ENCODE peak calls at places on chromosomes 13 and 19, in eight cellular contexts. One of them, this sample, is unnamed.

GRCh38 chr19:47002106-47002766 is 17.4 kb upstream of the NPAS1 start:
- DNase-seq in esophagus squamous epithelium: no peak
- DNase-seq in NCI-H1417 treated with DMSO at 0.1 percent for 48 hours: no peak
- DNase-seq in CD4-positive, alpha-beta T cell: no peak
- DNase-seq in activated CD4-positive, CD25-positive, alpha-beta regulatory T cell treated with anti-CD3 and anti-CD28 coated beads, Interleukin-2, amount 50 U/mL, for 16 hours: no peak
- DNase-seq in Jurkat, Clone E6-1: no peak
- DNase-seq in stimulated activated naive B cell treated with anti-CD40 and anti-IgM and Interleukin-4, amounts not matched to agents 10 μg/mL and 1 μg/mL and 100 μg/mL, for 72 hours: no peak
- DNase-seq in tibial nerve: no peak
- DNase-seq in this sample: no peak

GRCh38 chr13:29106651-29107050 is 286.5 kb downstream of the MTUS2 start:
- DNase-seq in esophagus squamous epithelium: no peak
- DNase-seq in Jurkat, Clone E6-1: no peak
- DNase-seq in CD4-positive, alpha-beta T cell: no peak
- DNase-seq in stimulated activated naive B cell treated with anti-CD40 and anti-IgM and Interleukin-4, amounts not matched to agents 10 μg/mL and 1 μg/mL and 100 μg/mL, for 72 hours: no peak
- DNase-seq in NCI-H1417 treated with DMSO at 0.1 percent for 48 hours: no peak
- DNase-seq in tibial nerve: no peak
- DNase-seq in activated CD4-positive, CD25-positive, alpha-beta regulatory T cell treated with anti-CD3 and anti-CD28 coated beads, Interleukin-2, amount 50 U/mL, for 16 hours: no peak
- DNase-seq in this sample: peak

GRCh38 chr13:93455881-93456280 is 229.3 kb downstream of the GPC6 start:
- DNase-seq in Jurkat, Clone E6-1: peak
- DNase-seq in esophagus squamous epithelium: no peak
- DNase-seq in NCI-H1417 treated with DMSO at 0.1 percent for 48 hours: no peak
- DNase-seq in activated CD4-positive, CD25-positive, alpha-beta regulatory T cell treated with anti-CD3 and anti-CD28 coated beads, Interleukin-2, amount 50 U/mL, for 16 hours: no peak
- DNase-seq in stimulated activated naive B cell treated with anti-CD40 and anti-IgM and Interleukin-4, amounts not matched to agents 10 μg/mL and 1 μg/mL and 100 μg/mL, for 72 hours: no peak
- DNase-seq in CD4-positive, alpha-beta T cell: no peak
- DNase-seq in tibial nerve: no peak
- DNase-seq in this sample: no peak

GRCh38 chr19:535017-535835 is 3.7 kb downstream of the CDC34 start:
- DNase-seq in NCI-H1417 treated with DMSO at 0.1 percent for 48 hours: no peak
- DNase-seq in tibial nerve: no peak
- DNase-seq in esophagus squamous epithelium: no peak
- DNase-seq in Jurkat, Clone E6-1: no peak
- DNase-seq in stimulated activated naive B cell treated with anti-CD40 and anti-IgM and Interleukin-4, amounts not matched to agents 10 μg/mL and 1 μg/mL and 100 μg/mL, for 72 hours: no peak
- DNase-seq in activated CD4-positive, CD25-positive, alpha-beta regulatory T cell treated with anti-CD3 and anti-CD28 coated beads, Interleukin-2, amount 50 U/mL, for 16 hours: no peak
- DNase-seq in CD4-positive, alpha-beta T cell: no peak
- DNase-seq in this sample: no peak

GRCh38 chr19:35059006-35059798 is 17.7 kb downstream of the HPN start:
- DNase-seq in tibial nerve: no peak
- DNase-seq in CD4-positive, alpha-beta T cell: no peak
- DNase-seq in Jurkat, Clone E6-1: no peak
- DNase-seq in activated CD4-positive, CD25-positive, alpha-beta regulatory T cell treated with anti-CD3 and anti-CD28 coated beads, Interleukin-2, amount 50 U/mL, for 16 hours: no peak
- DNase-seq in esophagus squamous epithelium: no peak
- DNase-seq in NCI-H1417 treated with DMSO at 0.1 percent for 48 hours: no peak
- DNase-seq in stimulated activated naive B cell treated with anti-CD40 and anti-IgM and Interleukin-4, amounts not matched to agents 10 μg/mL and 1 μg/mL and 100 μg/mL, for 72 hours: no peak
- DNase-seq in this sample: no peak

GRCh38 chr19:53980553-53981407 is 10.7 kb upstream of the CACNG6 start:
- DNase-seq in NCI-H1417 treated with DMSO at 0.1 percent for 48 hours: no peak
- DNase-seq in Jurkat, Clone E6-1: no peak
- DNase-seq in esophagus squamous epithelium: no peak
- DNase-seq in CD4-positive, alpha-beta T cell: no peak
- DNase-seq in tibial nerve: no peak
- DNase-seq in activated CD4-positive, CD25-positive, alpha-beta regulatory T cell treated with anti-CD3 and anti-CD28 coated beads, Interleukin-2, amount 50 U/mL, for 16 hours: no peak
- DNase-seq in stimulated activated naive B cell treated with anti-CD40 and anti-IgM and Interleukin-4, amounts not matched to agents 10 μg/mL and 1 μg/mL and 100 μg/mL, for 72 hours: no peak
- DNase-seq in this sample: peak

GRCh38 chr13:48585456-48585840 is 52.6 kb upstream of the RCBTB2 start:
- DNase-seq in tibial nerve: no peak
- DNase-seq in NCI-H1417 treated with DMSO at 0.1 percent for 48 hours: no peak
- DNase-seq in activated CD4-positive, CD25-positive, alpha-beta regulatory T cell treated with anti-CD3 and anti-CD28 coated beads, Interleukin-2, amount 50 U/mL, for 16 hours: no peak
- DNase-seq in Jurkat, Clone E6-1: no peak
- DNase-seq in esophagus squamous epithelium: no peak
- DNase-seq in CD4-positive, alpha-beta T cell: no peak
- DNase-seq in stimulated activated naive B cell treated with anti-CD40 and anti-IgM and Interleukin-4, amounts not matched to agents 10 μg/mL and 1 μg/mL and 100 μg/mL, for 72 hours: no peak
- DNase-seq in this sample: peak

GRCh38 chr19:3403489-3404323 is 37.3 kb downstream of the NFIC start:
- DNase-seq in stimulated activated naive B cell treated with anti-CD40 and anti-IgM and Interleukin-4, amounts not matched to agents 10 μg/mL and 1 μg/mL and 100 μg/mL, for 72 hours: no peak
- DNase-seq in CD4-positive, alpha-beta T cell: no peak
- DNase-seq in activated CD4-positive, CD25-positive, alpha-beta regulatory T cell treated with anti-CD3 and anti-CD28 coated beads, Interleukin-2, amount 50 U/mL, for 16 hours: no peak
- DNase-seq in NCI-H1417 treated with DMSO at 0.1 percent for 48 hours: no peak
- DNase-seq in esophagus squamous epithelium: no peak
- DNase-seq in Jurkat, Clone E6-1: no peak
- DNase-seq in tibial nerve: peak
- DNase-seq in this sample: peak

GRCh38 chr19:4229179-4229931 is at the start of gene EBI3:
- DNase-seq in tibial nerve: no peak
- DNase-seq in Jurkat, Clone E6-1: no peak
- DNase-seq in NCI-H1417 treated with DMSO at 0.1 percent for 48 hours: no peak
- DNase-seq in stimulated activated naive B cell treated with anti-CD40 and anti-IgM and Interleukin-4, amounts not matched to agents 10 μg/mL and 1 μg/mL and 100 μg/mL, for 72 hours: peak
- DNase-seq in CD4-positive, alpha-beta T cell: no peak
- DNase-seq in esophagus squamous epithelium: no peak
- DNase-seq in activated CD4-positive, CD25-positive, alpha-beta regulatory T cell treated with anti-CD3 and anti-CD28 coated beads, Interleukin-2, amount 50 U/mL, for 16 hours: no peak
- DNase-seq in this sample: peak

GRCh38 chr13:24038846-24039330 is 121.6 kb upstream of the SPATA13 start:
- DNase-seq in esophagus squamous epithelium: no peak
- DNase-seq in Jurkat, Clone E6-1: no peak
- DNase-seq in tibial nerve: no peak
- DNase-seq in stimulated activated naive B cell treated with anti-CD40 and anti-IgM and Interleukin-4, amounts not matched to agents 10 μg/mL and 1 μg/mL and 100 μg/mL, for 72 hours: no peak
- DNase-seq in NCI-H1417 treated with DMSO at 0.1 percent for 48 hours: no peak
- DNase-seq in activated CD4-positive, CD25-positive, alpha-beta regulatory T cell treated with anti-CD3 and anti-CD28 coated beads, Interleukin-2, amount 50 U/mL, for 16 hours: no peak
- DNase-seq in CD4-positive, alpha-beta T cell: no peak
- DNase-seq in this sample: peak

GRCh38 chr13:113646376-113646775 is 11.6 kb downstream of the ATP4B start:
- DNase-seq in Jurkat, Clone E6-1: no peak
- DNase-seq in esophagus squamous epithelium: no peak
- DNase-seq in activated CD4-positive, CD25-positive, alpha-beta regulatory T cell treated with anti-CD3 and anti-CD28 coated beads, Interleukin-2, amount 50 U/mL, for 16 hours: no peak
- DNase-seq in CD4-positive, alpha-beta T cell: no peak
- DNase-seq in tibial nerve: peak
- DNase-seq in stimulated activated naive B cell treated with anti-CD40 and anti-IgM and Interleukin-4, amounts not matched to agents 10 μg/mL and 1 μg/mL and 100 μg/mL, for 72 hours: no peak
- DNase-seq in NCI-H1417 treated with DMSO at 0.1 percent for 48 hours: no peak
- DNase-seq in this sample: no peak

GRCh38 chr19:739998-740715 is 10.8 kb upstream of the MISP start:
- DNase-seq in activated CD4-positive, CD25-positive, alpha-beta regulatory T cell treated with anti-CD3 and anti-CD28 coated beads, Interleukin-2, amount 50 U/mL, for 16 hours: no peak
- DNase-seq in stimulated activated naive B cell treated with anti-CD40 and anti-IgM and Interleukin-4, amounts not matched to agents 10 μg/mL and 1 μg/mL and 100 μg/mL, for 72 hours: no peak
- DNase-seq in Jurkat, Clone E6-1: no peak
- DNase-seq in tibial nerve: no peak
- DNase-seq in esophagus squamous epithelium: no peak
- DNase-seq in CD4-positive, alpha-beta T cell: no peak
- DNase-seq in NCI-H1417 treated with DMSO at 0.1 percent for 48 hours: no peak
- DNase-seq in this sample: no peak

GRCh38 chr19:5804516-5805464 is at the start of gene NRTN:
- DNase-seq in tibial nerve: no peak
- DNase-seq in stimulated activated naive B cell treated with anti-CD40 and anti-IgM and Interleukin-4, amounts not matched to agents 10 μg/mL and 1 μg/mL and 100 μg/mL, for 72 hours: no peak
- DNase-seq in esophagus squamous epithelium: no peak
- DNase-seq in CD4-positive, alpha-beta T cell: peak
- DNase-seq in NCI-H1417 treated with DMSO at 0.1 percent for 48 hours: no peak
- DNase-seq in Jurkat, Clone E6-1: no peak
- DNase-seq in activated CD4-positive, CD25-positive, alpha-beta regulatory T cell treated with anti-CD3 and anti-CD28 coated beads, Interleukin-2, amount 50 U/mL, for 16 hours: no peak
- DNase-seq in this sample: no peak

GRCh38 chr13:76522083-76522755 is 364.0 kb downstream of the KCTD12 start:
- DNase-seq in activated CD4-positive, CD25-positive, alpha-beta regulatory T cell treated with anti-CD3 and anti-CD28 coated beads, Interleukin-2, amount 50 U/mL, for 16 hours: no peak
- DNase-seq in Jurkat, Clone E6-1: no peak
- DNase-seq in esophagus squamous epithelium: no peak
- DNase-seq in NCI-H1417 treated with DMSO at 0.1 percent for 48 hours: no peak
- DNase-seq in CD4-positive, alpha-beta T cell: no peak
- DNase-seq in tibial nerve: no peak
- DNase-seq in stimulated activated naive B cell treated with anti-CD40 and anti-IgM and Interleukin-4, amounts not matched to agents 10 μg/mL and 1 μg/mL and 100 μg/mL, for 72 hours: no peak
- DNase-seq in this sample: peak

GRCh38 chr13:33099860-33100259 is 83.6 kb downstream of the KL start:
- DNase-seq in tibial nerve: no peak
- DNase-seq in esophagus squamous epithelium: no peak
- DNase-seq in CD4-positive, alpha-beta T cell: no peak
- DNase-seq in NCI-H1417 treated with DMSO at 0.1 percent for 48 hours: no peak
- DNase-seq in stimulated activated naive B cell treated with anti-CD40 and anti-IgM and Interleukin-4, amounts not matched to agents 10 μg/mL and 1 μg/mL and 100 μg/mL, for 72 hours: no peak
- DNase-seq in activated CD4-positive, CD25-positive, alpha-beta regulatory T cell treated with anti-CD3 and anti-CD28 coated beads, Interleukin-2, amount 50 U/mL, for 16 hours: no peak
- DNase-seq in Jurkat, Clone E6-1: no peak
- DNase-seq in this sample: no peak

GRCh38 chr13:96958286-96958891 is 35.9 kb downstream of the OXGR1 start:
- DNase-seq in tibial nerve: no peak
- DNase-seq in Jurkat, Clone E6-1: peak
- DNase-seq in esophagus squamous epithelium: no peak
- DNase-seq in CD4-positive, alpha-beta T cell: no peak
- DNase-seq in NCI-H1417 treated with DMSO at 0.1 percent for 48 hours: peak
- DNase-seq in stimulated activated naive B cell treated with anti-CD40 and anti-IgM and Interleukin-4, amounts not matched to agents 10 μg/mL and 1 μg/mL and 100 μg/mL, for 72 hours: no peak
- DNase-seq in activated CD4-positive, CD25-positive, alpha-beta regulatory T cell treated with anti-CD3 and anti-CD28 coated beads, Interleukin-2, amount 50 U/mL, for 16 hours: no peak
- DNase-seq in this sample: peak

GRCh38 chr13:92265408-92265807 is 867.0 kb downstream of the GPC5 start:
- DNase-seq in activated CD4-positive, CD25-positive, alpha-beta regulatory T cell treated with anti-CD3 and anti-CD28 coated beads, Interleukin-2, amount 50 U/mL, for 16 hours: no peak
- DNase-seq in stimulated activated naive B cell treated with anti-CD40 and anti-IgM and Interleukin-4, amounts not matched to agents 10 μg/mL and 1 μg/mL and 100 μg/mL, for 72 hours: no peak
- DNase-seq in NCI-H1417 treated with DMSO at 0.1 percent for 48 hours: no peak
- DNase-seq in Jurkat, Clone E6-1: no peak
- DNase-seq in CD4-positive, alpha-beta T cell: no peak
- DNase-seq in tibial nerve: no peak
- DNase-seq in esophagus squamous epithelium: no peak
- DNase-seq in this sample: peak

GRCh38 chr19:870314-870713 is 10.8 kb downstream of the CFD start:
- DNase-seq in NCI-H1417 treated with DMSO at 0.1 percent for 48 hours: no peak
- DNase-seq in activated CD4-positive, CD25-positive, alpha-beta regulatory T cell treated with anti-CD3 and anti-CD28 coated beads, Interleukin-2, amount 50 U/mL, for 16 hours: no peak
- DNase-seq in esophagus squamous epithelium: no peak
- DNase-seq in CD4-positive, alpha-beta T cell: no peak
- DNase-seq in tibial nerve: no peak
- DNase-seq in Jurkat, Clone E6-1: no peak
- DNase-seq in stimulated activated naive B cell treated with anti-CD40 and anti-IgM and Interleukin-4, amounts not matched to agents 10 μg/mL and 1 μg/mL and 100 μg/mL, for 72 hours: no peak
- DNase-seq in this sample: no peak

GRCh38 chr19:19661675-19662251 is 1.7 kb downstream of the ATP13A1 start:
- DNase-seq in Jurkat, Clone E6-1: peak
- DNase-seq in NCI-H1417 treated with DMSO at 0.1 percent for 48 hours: no peak
- DNase-seq in activated CD4-positive, CD25-positive, alpha-beta regulatory T cell treated with anti-CD3 and anti-CD28 coated beads, Interleukin-2, amount 50 U/mL, for 16 hours: no peak
- DNase-seq in tibial nerve: no peak
- DNase-seq in stimulated activated naive B cell treated with anti-CD40 and anti-IgM and Interleukin-4, amounts not matched to agents 10 μg/mL and 1 μg/mL and 100 μg/mL, for 72 hours: peak
- DNase-seq in esophagus squamous epithelium: no peak
- DNase-seq in CD4-positive, alpha-beta T cell: peak
- DNase-seq in this sample: no peak

GRCh38 chr19:15393963-15394362 is 14.4 kb upstream of the AKAP8 start:
- DNase-seq in activated CD4-positive, CD25-positive, alpha-beta regulatory T cell treated with anti-CD3 and anti-CD28 coated beads, Interleukin-2, amount 50 U/mL, for 16 hours: no peak
- DNase-seq in CD4-positive, alpha-beta T cell: no peak
- DNase-seq in Jurkat, Clone E6-1: no peak
- DNase-seq in esophagus squamous epithelium: no peak
- DNase-seq in stimulated activated naive B cell treated with anti-CD40 and anti-IgM and Interleukin-4, amounts not matched to agents 10 μg/mL and 1 μg/mL and 100 μg/mL, for 72 hours: no peak
- DNase-seq in tibial nerve: no peak
- DNase-seq in NCI-H1417 treated with DMSO at 0.1 percent for 48 hours: no peak
- DNase-seq in this sample: peak